ENCODE peak calls at places on chromosome 1, in eight cellular contexts. I, N, G, Q, P, J, S and W are unnamed samples.
A peak's percentile ranks its signal among the peaks of the same experiment; 100 is the strongest.

GRCh38 chr1:43688594-43689000 is 18.7 kb upstream of the ST3GAL3 start:
- DNase-seq in I (no peak), N (peak; percentile 62), G (no peak), Q (peak; percentile 53), P (no peak), J (no peak), S (no peak), W (no peak)

GRCh38 chr1:26280333-26281042 is 602 bp downstream of the SH3BGRL3 start:
- DNase-seq in I (peak; percentile 56), N (peak; percentile 57), G (peak; percentile 58), Q (peak; percentile 51), P (peak; percentile 68), J (no peak), S (no peak), W (no peak)

GRCh38 chr1:201660931-201661822 is 122.2 kb downstream of the NAV1 start:
- DNase-seq in I (no peak), N (no peak), G (no peak), Q (no peak), P (no peak), J (no peak), S (no peak), W (no peak)

GRCh38 chr1:227621211-227621610 is 57.9 kb downstream of the ZNF678 start:
- DNase-seq in I (no peak), N (no peak), G (no peak), Q (no peak), P (no peak), J (no peak), S (no peak), W (no peak)

GRCh38 chr1:72184099-72184695 is 98.1 kb downstream of the NEGR1 start:
- DNase-seq in I (no peak), N (no peak), G (no peak), Q (no peak), P (no peak), J (no peak), S (no peak), W (no peak)

GRCh38 chr1:109864960-109865611 is 45.6 kb upstream of the CSF1 start:
- DNase-seq in I (no peak), N (no peak), G (no peak), Q (no peak), P (no peak), J (no peak), S (no peak), W (no peak)

GRCh38 chr1:206784471-206784903 is 12.2 kb upstream of the IL10 start:
- DNase-seq in I (no peak), N (no peak), G (no peak), Q (no peak), P (no peak), J (no peak), S (no peak), W (no peak)

GRCh38 chr1:167762061-167762746 is 40.4 kb downstream of the MPZL1 start:
- DNase-seq in I (no peak), N (no peak), G (no peak), Q (no peak), P (no peak), J (no peak), S (no peak), W (no peak)

GRCh38 chr1:102184477-102184876 is 187.8 kb upstream of the OLFM3 start:
- DNase-seq in I (no peak), N (no peak), G (no peak), Q (no peak), P (no peak), J (no peak), S (no peak), W (no peak)

GRCh38 chr1:9589144-9589718 is 520 bp downstream of the TMEM201 start:
- DNase-seq in I (no peak), N (peak; percentile 38), G (no peak), Q (peak; percentile 24), P (peak; percentile 66), J (peak; percentile 28), S (no peak), W (peak; percentile 80)

GRCh38 chr1:56416385-56416972 is 162.9 kb downstream of the PLPP3 start:
- DNase-seq in I (no peak), N (no peak), G (no peak), Q (no peak), P (no peak), J (no peak), S (no peak), W (no peak)

GRCh38 chr1:79006564-79006963 is at the start of gene ADGRL4:
- DNase-seq in I (no peak), N (no peak), G (peak; percentile 18), Q (no peak), P (peak; percentile 63), J (no peak), S (peak; percentile 57), W (peak; percentile 77)

GRCh38 chr1:158999301-159000069 is 10.2 kb upstream of the IFI16 start:
- DNase-seq in I (peak; percentile 35), N (peak; percentile 91), G (peak; percentile 87), Q (peak; percentile 63), P (peak; percentile 93), J (peak; percentile 74), S (peak; percentile 84), W (peak; percentile 80)

GRCh38 chr1:38840281-38840680 is 19.3 kb downstream of the RRAGC start:
- DNase-seq in I (no peak), N (no peak), G (no peak), Q (no peak), P (no peak), J (no peak), S (no peak), W (no peak)
- H3K36me3 ChIP-seq in I (peaks cover 10% of the 10 kb centered on the region), N (peaks cover 17% of the 10 kb centered on the region), G (no peaks in the 10 kb centered on the region), Q (peaks cover 22% of the 10 kb centered on the region), P (peaks cover 48% of the 10 kb centered on the region), J (peaks cover 29% of the 10 kb centered on the region), S (peaks cover 3% of the 10 kb centered on the region), W (peaks cover 4% of the 10 kb centered on the region)

DNA sequence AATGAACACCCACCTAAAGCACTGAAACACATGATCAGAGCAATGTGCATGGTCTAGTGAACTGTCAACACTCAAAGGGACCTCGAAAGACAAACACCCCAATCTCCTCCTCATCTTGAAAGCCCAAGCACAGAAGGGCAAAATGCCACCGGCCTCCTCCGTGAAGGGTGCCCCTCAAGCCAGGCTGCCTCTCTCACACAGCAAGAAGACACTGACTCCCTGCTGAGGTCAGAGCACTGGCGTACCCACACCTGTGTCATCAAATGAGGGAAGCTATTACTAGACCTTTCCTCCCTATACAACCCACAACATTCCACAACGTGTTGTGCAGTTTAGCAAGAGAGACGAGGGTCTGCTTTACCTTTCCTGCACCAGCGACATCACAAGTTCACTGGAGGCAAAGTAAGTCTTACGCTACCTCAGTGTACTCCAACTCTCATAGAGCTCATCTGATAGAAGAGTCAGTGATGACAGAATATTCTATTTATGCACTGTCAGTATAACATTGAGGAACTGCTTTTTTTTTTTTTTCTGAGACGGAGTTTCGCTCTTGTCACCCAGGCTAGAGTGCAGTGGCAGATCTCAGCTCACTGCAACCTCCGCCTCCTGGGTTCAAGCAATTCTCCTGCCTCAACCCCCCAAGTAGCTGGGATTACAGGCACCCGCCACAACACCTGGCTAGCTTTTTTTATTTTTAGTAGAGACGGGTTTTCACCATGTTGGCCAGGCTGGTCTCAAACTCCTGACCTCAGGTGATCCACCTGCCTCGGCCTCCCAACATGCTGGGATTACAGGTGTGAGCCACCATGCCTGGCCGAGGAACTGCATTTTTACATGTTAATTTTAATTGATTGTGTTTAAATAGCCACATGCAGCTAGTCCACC is 3.3 kb downstream of the SH3BP5L start:
- DNase-seq in I (no peak), N (no peak), G (no peak), Q (no peak), P (peak; percentile 50), J (no peak), S (no peak), W (no peak)
- H3K4me3 ChIP-seq in I (no peak overlapping the region), N (no peak overlapping the region), G (no peak overlapping the region), Q (no peak overlapping the region), P (no peak overlapping the region), J (no peak overlapping the region), S (peak overlapping the region; percentile 83), W (no peak overlapping the region)

DNA sequence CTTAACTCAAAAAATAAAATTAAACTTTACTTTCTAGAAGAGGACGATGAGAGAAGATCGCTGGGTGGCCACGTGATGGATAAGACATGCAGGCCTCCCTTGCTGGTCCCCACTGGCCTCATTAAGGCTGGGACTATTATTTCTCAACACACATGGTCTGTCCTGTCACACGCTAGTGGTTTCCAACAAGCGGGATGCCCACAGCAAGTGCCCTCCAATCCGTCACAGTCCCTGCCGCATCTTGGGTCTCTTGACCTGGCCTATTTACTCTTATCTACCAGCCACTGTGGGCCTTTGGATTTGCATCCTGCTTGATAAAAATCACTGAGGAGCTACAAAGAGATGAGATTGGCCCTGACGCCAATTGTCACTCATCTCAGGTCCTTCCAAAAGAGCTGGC is 30.0 kb downstream of the CAPZB start:
- DNase-seq in I (no peak), N (no peak), G (no peak), Q (no peak), P (no peak), J (no peak), S (no peak), W (no peak)
- H3K4me1 ChIP-seq in I (peaks cover 31% of the 10 kb centered on the region), N (peaks cover 25% of the 10 kb centered on the region), G (peaks cover 61% of the 10 kb centered on the region), Q (peaks cover 31% of the 10 kb centered on the region), P (peaks cover 84% of the 10 kb centered on the region), J (peaks cover 42% of the 10 kb centered on the region), S (peaks cover 95% of the 10 kb centered on the region), W (peaks cover 11% of the 10 kb centered on the region)

GRCh38 chr1:207810606-207811295 is 58.9 kb downstream of the CD46 start:
- DNase-seq in I (no peak), N (no peak), G (no peak), Q (no peak), P (peak; percentile 64), J (peak; percentile 22), S (no peak), W (no peak)

GRCh38 chr1:207810173-207810572 is 58.3 kb downstream of the CD46 start:
- DNase-seq in I (no peak), N (no peak), G (no peak), Q (peak; percentile 55), P (peak; percentile 71), J (peak; percentile 26), S (no peak), W (no peak)

GRCh38 chr1:207807395-207808321 is 55.8 kb downstream of the CD46 start:
- DNase-seq in I (peak; percentile 38), N (no peak), G (peak; percentile 59), Q (no peak), P (peak; percentile 75), J (peak; percentile 65), S (peak; percentile 85), W (peak; percentile 69)

GRCh38 chr1:207808322-207808705 is 56.5 kb downstream of the CD46 start:
- DNase-seq in I (no peak), N (no peak), G (no peak), Q (peak; percentile 86), P (peak; percentile 67), J (peak; percentile 30), S (no peak), W (no peak)

DNA sequence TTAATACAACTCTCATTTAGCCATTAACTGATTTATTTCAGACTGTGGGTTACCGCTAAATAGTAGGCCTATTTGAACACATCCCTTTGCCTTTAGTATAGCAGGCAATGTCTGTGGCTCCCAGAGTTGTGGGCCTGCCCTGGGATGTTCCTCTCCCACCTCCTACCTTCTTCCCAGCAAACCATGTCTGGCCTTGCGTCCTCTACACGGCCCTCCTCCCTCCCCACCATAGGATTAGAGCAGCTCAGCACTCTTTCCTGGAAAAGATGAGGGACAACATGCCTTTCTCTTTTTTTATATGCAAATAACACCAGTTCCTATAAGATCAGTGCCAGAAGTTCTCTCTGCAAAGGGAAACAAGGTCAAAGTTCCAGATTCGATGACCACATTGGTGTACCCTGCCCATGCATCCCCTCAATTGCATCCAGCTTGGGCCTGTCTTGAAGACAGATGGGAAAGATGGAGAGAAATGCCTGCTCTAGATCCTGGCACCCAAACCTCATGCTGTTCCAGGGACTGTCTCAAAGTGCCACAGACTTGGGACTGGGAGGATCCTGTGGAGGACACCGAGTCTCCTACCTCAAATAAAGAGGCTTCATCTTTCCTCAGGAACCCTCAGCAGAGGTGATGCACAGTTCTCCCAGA is 57.2 kb downstream of the CD46 start:
- DNase-seq in I (no peak), N (no peak), G (no peak), Q (no peak), P (no peak), J (no peak), S (no peak), W (no peak)
- H3K36me3 ChIP-seq in I (peaks cover 61% of the 10 kb centered on the region), N (no peaks in the 10 kb centered on the region), G (no peaks in the 10 kb centered on the region), Q (peaks cover 4% of the 10 kb centered on the region), P (peaks cover 91% of the 10 kb centered on the region), J (peaks cover 12% of the 10 kb centered on the region), S (no peaks in the 10 kb centered on the region), W (no peaks in the 10 kb centered on the region)